ENCODE peak calls at places on chromosomes 5 and 9, in ten cellular contexts. W is endothelial cell, P is glutamatergic neuron, G is endothelial cell of umbilical vein, X is fibroblast of lung, M is heart left ventricle, O is sigmoid colon, C is adrenal gland, N is GM06990, L is A549. Z is an unnamed sample.

GRCh38 chr5:32531885-32532520 is 53.4 kb upstream of the SUB1 start:
- DNase-seq in C (no peak), N (peak; percentile 41), G (no peak), M (no peak), P (no peak), L (peak; percentile 74), W (no peak), O (no peak), X (peak; percentile 43), Z (no peak)

GRCh38 chr5:160251406-160252155 is 22.3 kb downstream of the FABP6 start:
- DNase-seq in X (no peak), C (no peak), P (no peak), G (no peak), L (no peak), N (no peak), O (no peak), W (no peak), M (no peak), Z (no peak)

GRCh38 chr5:126896170-126896717 is 119.3 kb downstream of the LMNB1 start:
- DNase-seq in G (no peak), P (no peak), L (no peak), O (no peak), C (no peak), N (no peak), X (no peak), W (no peak), M (no peak), Z (no peak)

GRCh38 chr9:97292200-97292599 is 15.3 kb upstream of the CCDC180 start:
- DNase-seq in L (no peak), G (no peak), M (no peak), W (no peak), O (no peak), N (no peak), P (no peak), C (no peak), X (no peak), Z (no peak)

GRCh38 chr5:95673076-95673475 is 9.7 kb downstream of the SPATA9 start:
- DNase-seq in N (no peak), M (no peak), O (peak; percentile 66), G (no peak), L (no peak), W (no peak), C (peak; percentile 31), X (peak; percentile 12), P (peak; percentile 24), Z (no peak)

GRCh38 chr5:57986746-57987145 is 473.1 kb downstream of the PLK2 start:
- DNase-seq in N (no peak), W (no peak), C (no peak), O (no peak), L (peak; percentile 59), X (peak; percentile 74), P (no peak), M (peak; percentile 17), G (no peak), Z (peak; percentile 19)

GRCh38 chr9:38092200-38092524 is 23.1 kb upstream of the SHB start:
- DNase-seq in G (no peak), W (no peak), L (no peak), X (no peak), P (no peak), C (peak; percentile 3), N (no peak), O (peak; percentile 22), M (no peak), Z (no peak)

GRCh38 chr5:158727108-158727507 is 372.6 kb downstream of the EBF1 start:
- DNase-seq in M (no peak), P (no peak), X (no peak), C (no peak), O (no peak), G (no peak), L (no peak), N (no peak), W (no peak), Z (no peak)

GRCh38 chr5:173736923-173737412 is 120.5 kb upstream of the BOD1 start:
- DNase-seq in L (no peak), X (no peak), G (no peak), N (peak; percentile 81), W (no peak), M (no peak), C (no peak), O (no peak), P (no peak), Z (no peak)

GRCh38 chr9:2377135-2377534 is 244.5 kb upstream of the VLDLR start:
- DNase-seq in N (no peak), M (no peak), C (no peak), W (no peak), L (no peak), P (no peak), G (no peak), X (no peak), O (no peak), Z (no peak)

GRCh38 chr9:89281106-89281505 is 29.9 kb upstream of the CKS2 start:
- DNase-seq in P (no peak), L (no peak), N (no peak), M (no peak), C (peak; percentile 51), W (no peak), O (no peak), X (peak; percentile 6), G (no peak), Z (no peak)

GRCh38 chr5:6446626-6447309 is 1.9 kb upstream of the UBE2QL1 start:
- DNase-seq in O (no peak), X (no peak), G (no peak), N (no peak), P (no peak), M (no peak), L (peak; percentile 8), C (no peak), W (no peak), Z (no peak)

GRCh38 chr5:138595396-138595795 is 20.2 kb upstream of the HSPA9 start:
- DNase-seq in C (no peak), N (no peak), O (no peak), M (no peak), P (no peak), G (no peak), W (no peak), X (no peak), L (no peak), Z (peak; percentile 19)
- TF ChIP-seq CTCF in C (no peak), N (peak; percentile 9), O (no peak), M (no peak), P (no peak), G (no peak), W (no peak), X (no peak), L (no peak), Z (no peak)

GRCh38 chr9:98399950-98400683 is 144.7 kb upstream of the TBC1D2 start:
- DNase-seq in P (no peak), X (no peak), O (no peak), G (no peak), W (no peak), M (no peak), C (no peak), N (no peak), L (no peak), Z (no peak)
- TF ChIP-seq CTCF in P (no peak), X (no peak), O (no peak), G (no peak), W (no peak), M (no peak), C (no peak), N (no peak), L (no peak), Z (no peak)

DNA sequence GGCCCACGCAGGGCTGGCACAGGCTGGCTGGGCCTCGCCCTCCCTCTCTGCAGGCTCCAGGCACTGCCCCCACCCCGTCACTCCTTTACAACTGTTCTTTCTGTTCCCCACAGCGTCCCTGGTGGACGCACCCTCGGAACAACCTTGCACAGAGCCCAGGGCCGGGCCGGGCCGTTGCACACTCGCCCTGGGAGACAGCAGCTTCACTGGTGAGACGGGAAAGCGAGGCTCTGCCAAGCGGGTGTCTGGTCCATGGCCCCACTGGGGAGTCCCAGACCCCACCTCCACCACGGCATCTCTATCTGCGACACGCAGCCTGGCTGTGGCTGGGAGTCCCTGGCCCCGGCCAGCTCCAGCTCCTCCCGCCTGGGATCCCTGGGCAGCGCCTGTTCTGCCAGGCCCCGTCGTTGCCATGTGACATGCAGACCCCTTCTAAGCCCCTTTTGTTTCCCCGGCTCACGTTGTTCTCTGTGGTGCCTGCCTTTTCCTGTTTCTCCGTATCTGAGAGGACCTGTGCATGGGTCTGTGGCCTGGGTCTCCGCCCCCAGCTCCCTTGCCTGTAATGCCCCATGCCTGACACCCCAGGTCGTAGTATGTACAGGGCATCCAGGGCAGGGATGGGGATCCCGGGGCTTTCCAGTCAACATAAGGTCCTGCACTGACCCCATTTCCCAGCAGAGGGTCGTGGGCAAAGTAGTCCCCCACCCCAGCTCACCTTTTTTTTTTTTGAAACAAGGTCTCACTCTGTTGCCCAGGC is 18.6 kb upstream of the QSOX2 start:
- DNase-seq in W (no peak), O (no peak), G (no peak), P (peak; percentile 50), C (no peak), N (no peak), X (no peak), L (no peak), M (no peak), Z (no peak)
- TF ChIP-seq CTCF in W (no peak), O (no peak), G (no peak), P (no peak), C (no peak), N (no peak), X (no peak), L (no peak), M (no peak), Z (no peak)

GRCh38 chr5:73300520-73301207 is 127.7 kb downstream of the TMEM174 start:
- DNase-seq in W (no peak), L (no peak), G (no peak), O (no peak), C (no peak), X (peak; percentile 51), M (no peak), P (no peak), N (no peak), Z (no peak)

GRCh38 chr5:73298251-73299016 is 125.4 kb downstream of the TMEM174 start:
- DNase-seq in C (no peak), G (no peak), O (no peak), W (no peak), P (no peak), X (no peak), L (no peak), M (no peak), N (no peak), Z (no peak)

GRCh38 chr5:73297430-73297829 is 124.4 kb downstream of the TMEM174 start:
- DNase-seq in N (no peak), X (no peak), M (no peak), O (no peak), G (no peak), L (no peak), C (no peak), W (no peak), P (no peak), Z (no peak)

GRCh38 chr5:73299665-73300435 is 126.9 kb downstream of the TMEM174 start:
- DNase-seq in M (no peak), G (no peak), C (no peak), N (no peak), X (no peak), O (no peak), L (no peak), W (no peak), P (no peak), Z (no peak)

DNA sequence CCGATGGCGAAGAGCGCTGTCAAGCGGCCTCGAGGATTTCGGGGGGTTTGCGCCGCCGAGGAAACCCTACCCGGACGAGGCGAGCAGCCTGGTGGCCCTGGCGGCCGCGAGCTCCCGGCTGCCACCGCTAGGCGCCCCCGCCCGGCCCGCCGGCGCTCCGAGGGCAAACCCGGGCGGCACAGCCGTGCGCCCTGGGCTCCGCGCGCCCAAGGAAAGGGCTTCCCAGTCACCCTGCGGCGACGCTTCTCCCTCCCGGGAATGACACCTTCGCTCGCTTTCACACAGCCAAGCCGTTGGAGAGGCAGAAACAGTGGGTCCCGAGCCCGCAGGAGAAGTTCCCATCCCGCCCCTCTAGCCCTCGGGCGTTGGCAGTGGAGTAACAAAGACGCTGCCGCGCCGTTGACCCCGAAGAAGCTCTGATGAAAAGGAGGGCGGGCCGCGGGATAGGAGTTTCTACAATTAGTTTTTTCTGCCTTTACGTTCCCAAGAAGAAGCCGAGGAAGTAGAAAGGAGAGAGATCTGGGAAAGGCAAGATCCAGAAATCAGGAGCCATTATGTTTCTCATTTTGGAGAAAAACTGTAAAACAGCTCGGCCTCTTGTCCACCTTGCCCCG is 126.1 kb downstream of the TMEM174 start:
- DNase-seq in W (peak; percentile 63), L (no peak), P (peak; percentile 65), N (peak; percentile 26), M (no peak), X (no peak), O (no peak), C (no peak), G (no peak), Z (no peak)
- TF ChIP-seq CTCF in W (peak; percentile 51), L (no peak), P (peak; percentile 45), N (no peak), M (no peak), X (no peak), O (no peak), C (no peak), G (peak; percentile 31), Z (no peak)